ENCODE peak calls at places on chromosomes 7 and 10, in five cellular contexts. R is sigmoid colon, F is stomach, Q is GM12878, T is HCT116. I is an unnamed sample.

GRCh38 chr7:27619492-27619891 is 43.2 kb downstream of the HIBADH start:
- DNase-seq in R (no peak), F (no peak), Q (no peak), T (no peak), I (no peak)

GRCh38 chr10:118939216-118940007 is 90.1 kb upstream of the NANOS1 start:
- DNase-seq in R (no peak), F (no peak), Q (no peak), T (no peak), I (no peak)

GRCh38 chr7:41977165-41977651 is 259.8 kb downstream of the GLI3 start:
- DNase-seq in R (no peak), F (no peak), Q (no peak), T (peak), I (no peak)

GRCh38 chr10:75228834-75229233 is 6.9 kb downstream of the COMTD1 start:
- DNase-seq in R (peak), F (peak), Q (no peak), T (no peak), I (no peak)

GRCh38 chr7:158617737-158618128 is 30.1 kb upstream of the PTPRN2 start:
- DNase-seq in R (no peak), F (no peak), Q (no peak), T (no peak), I (no peak)

GRCh38 chr7:49513939-49514338 is 259.5 kb upstream of the VWC2 start:
- DNase-seq in R (no peak), F (no peak), Q (no peak), T (no peak), I (no peak)

GRCh38 chr10:130799532-130799931 is 512.0 kb downstream of the TCERG1L start:
- DNase-seq in R (no peak), F (no peak), Q (no peak), T (no peak), I (no peak)

GRCh38 chr10:119198438-119198837 is 8.9 kb upstream of the GRK5 start:
- DNase-seq in R (peak), F (no peak), Q (no peak), T (no peak), I (no peak)

GRCh38 chr10:114504769-114505579 is 100.7 kb upstream of the AFAP1L2 start:
- DNase-seq in R (peak), F (peak), Q (no peak), T (no peak), I (no peak)

GRCh38 chr10:105691811-105692210 is 1050.7 kb downstream of the SORCS3 start:
- DNase-seq in R (no peak), F (no peak), Q (no peak), T (peak), I (no peak)

GRCh38 chr7:44050915-44051560 is 6.5 kb downstream of the DBNL start:
- DNase-seq in R (no peak), F (peak), Q (no peak), T (no peak), I (no peak)

GRCh38 chr7:131538791-131539179 is 17.6 kb downstream of the PODXL start:
- DNase-seq in R (peak), F (no peak), Q (no peak), T (no peak), I (no peak)

GRCh38 chr10:61452229-61452651 is 941 bp downstream of the TMEM26 start:
- DNase-seq in R (no peak), F (peak), Q (no peak), T (no peak), I (no peak)

GRCh38 chr7:120445276-120445675 is 172.3 kb downstream of the KCND2 start:
- DNase-seq in R (no peak), F (no peak), Q (no peak), T (no peak), I (no peak)

GRCh38 chr7:97868788-97869187 is 3.4 kb downstream of the ASNS start:
- DNase-seq in R (no peak), F (no peak), Q (no peak), T (no peak), I (no peak)

GRCh38 chr10:62073429-62073828 is 171.9 kb downstream of the ARID5B start:
- DNase-seq in R (no peak), F (no peak), Q (no peak), T (no peak), I (no peak)

GRCh38 chr7:142854505-142855400 is at the start of gene EPHB6:
- DNase-seq in R (peak), F (peak), Q (no peak), T (no peak), I (peak)

GRCh38 chr10:46787321-46787615 is 124.0 kb upstream of the PTPN20 start:
- DNase-seq in R (no peak), F (no peak), Q (no peak), T (no peak), I (no peak)

GRCh38 chr7:151059362-151060112 is at the start of gene SLC4A2:
- DNase-seq in R (peak), F (peak), Q (no peak), T (no peak), I (peak)

GRCh38 chr7:151062111-151062398 is 2.7 kb downstream of the SLC4A2 start:
- DNase-seq in R (no peak), F (no peak), Q (no peak), T (no peak), I (no peak)

GRCh38 chr7:151061241-151062110 is 2.1 kb downstream of the SLC4A2 start:
- DNase-seq in R (no peak), F (no peak), Q (no peak), T (no peak), I (peak)

GRCh38 chr7:151060113-151060415 is 675 bp downstream of the SLC4A2 start:
- DNase-seq in R (no peak), F (no peak), Q (no peak), T (no peak), I (no peak)

GRCh38 chr7:151060416-151061234 is 1.2 kb downstream of the SLC4A2 start:
- DNase-seq in R (peak), F (peak), Q (no peak), T (no peak), I (peak)
- TF ChIP-seq POLR2AphosphoS5 in R (peak), F (no peak), Q (no peak), T (peak), I (no peak)

DNA sequence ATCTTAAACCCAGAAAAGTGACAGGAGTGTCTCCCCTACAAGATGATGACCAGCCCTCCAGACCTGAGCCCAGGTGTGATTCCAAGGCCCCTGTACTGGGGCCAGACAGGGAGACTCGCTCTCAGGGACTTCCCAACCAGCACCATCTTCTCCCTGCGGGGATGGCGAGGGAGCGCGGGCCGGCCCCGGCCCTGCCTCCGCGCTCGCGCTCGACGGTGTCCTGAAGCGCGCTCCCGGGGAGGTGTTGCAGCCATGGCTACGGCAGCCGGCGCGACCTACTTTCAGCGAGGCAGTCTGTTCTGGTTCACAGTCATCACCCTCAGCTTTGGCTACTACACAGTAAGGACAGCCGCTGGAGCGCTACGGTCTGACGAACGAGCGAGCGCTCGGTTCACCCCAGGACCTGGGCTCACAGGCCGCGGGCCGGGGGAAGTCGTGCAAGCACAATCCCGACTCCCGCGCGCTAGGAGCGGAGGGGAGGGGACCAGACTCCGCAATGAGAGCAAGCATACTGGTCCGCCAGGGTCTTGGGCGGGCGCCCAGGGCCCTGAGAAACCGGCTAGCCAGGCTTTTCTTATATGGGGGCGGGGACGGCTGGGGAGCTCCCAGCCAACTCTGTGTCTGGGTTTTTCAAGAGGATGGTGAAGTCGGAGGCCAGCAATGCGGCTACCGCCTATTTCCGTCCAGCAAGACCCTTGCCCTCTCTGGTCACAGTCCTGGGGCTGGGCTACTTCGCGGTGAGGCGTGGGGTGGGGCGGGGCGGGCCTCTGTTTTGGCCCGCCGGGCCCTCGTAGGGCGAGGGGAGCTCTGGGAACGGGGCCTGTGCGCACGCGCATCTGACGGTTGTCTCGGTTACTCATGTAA is at the start of gene TMEM254:
- DNase-seq in R (peak), F (peak), Q (peak), T (peak), I (peak)
- TF ChIP-seq POLR2A in R (peak), F (no peak), Q (peak), T (peak), I (no peak)

GRCh38 chr10:3636356-3637181 is 148.4 kb downstream of the KLF6 start:
- DNase-seq in R (no peak), F (no peak), Q (no peak), T (peak), I (no peak)
- TF ChIP-seq POLR2AphosphoS5 in R (no peak), F (no peak), Q (no peak), T (no peak), I (no peak)

GRCh38 chr7:100568176-100568935 is 5.3 kb downstream of the SAP25 start:
- DNase-seq in R (no peak), F (no peak), Q (no peak), T (no peak), I (no peak)
- TF ChIP-seq POLR2A in R (no peak), F (no peak), Q (no peak), T (no peak), I (no peak)

DNA sequence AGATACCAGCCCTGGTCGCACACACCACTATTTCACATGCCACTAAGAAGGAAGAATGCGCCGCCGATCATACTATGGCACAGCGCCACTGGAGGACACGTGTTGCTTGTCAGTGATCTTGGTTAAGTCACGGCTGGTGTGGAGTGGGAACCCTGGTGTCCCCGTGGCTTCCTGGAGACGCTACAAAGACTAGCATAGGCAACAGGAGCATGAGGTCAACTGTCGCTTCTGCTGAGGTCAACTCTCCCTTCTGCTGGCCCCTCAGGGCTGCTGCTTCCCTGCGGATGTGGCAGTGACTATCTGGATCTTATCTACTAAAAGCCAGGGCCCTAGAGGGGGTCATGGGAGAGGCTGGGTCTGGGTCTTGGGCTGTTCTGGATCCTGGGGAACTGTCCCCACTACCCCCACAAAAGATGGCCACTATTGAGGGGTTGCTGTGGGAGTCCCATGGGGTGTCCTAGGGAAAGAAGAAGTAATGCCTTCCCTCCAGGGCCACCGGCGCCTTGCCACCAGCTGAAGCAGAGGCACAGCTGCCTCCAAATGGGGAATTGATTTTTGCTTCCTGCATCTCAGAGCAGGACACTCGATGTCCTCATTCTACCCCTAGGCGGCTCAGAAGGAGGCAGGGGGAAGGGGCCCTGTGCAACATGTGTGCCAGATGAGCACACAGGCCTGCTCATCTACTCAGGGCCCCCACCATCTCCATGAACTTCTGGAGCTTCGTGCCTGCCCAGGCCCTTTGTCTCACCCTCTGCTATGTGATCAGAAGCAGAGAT is 76.6 kb upstream of the PPIF start:
- DNase-seq in R (peak), F (no peak), Q (no peak), T (no peak), I (no peak)
- TF ChIP-seq POLR2AphosphoS5 in R (peak), F (no peak), Q (no peak), T (no peak), I (no peak)

GRCh38 chr10:59745163-59745650 is 8.0 kb downstream of the MRLN start:
- DNase-seq in R (no peak), F (no peak), Q (no peak), T (no peak), I (no peak)
- TF ChIP-seq POLR2A in R (no peak), F (no peak), Q (no peak), T (no peak), I (no peak)

GRCh38 chr7:17298102-17298839 is at the start of gene AHR:
- DNase-seq in R (peak), F (peak), Q (peak), T (peak), I (peak)
- TF ChIP-seq POLR2AphosphoS5 in R (peak), F (peak), Q (peak), T (peak), I (peak)

I was measured in upper lobe of left lung.